ENCODE peak calls at places on chromosomes 5 and 9, in six cellular contexts. M is neuronal stem cell, N is IMR-90, Z is H9, J is H1, V is mesenchymal stem cell. O is an unnamed sample.

GRCh38 chr5:130692766-130693165 is 472.3 kb downstream of the HINT1 start:
- DNase-seq in M (no peak), N (no peak), Z (no peak), J (no peak), V (no peak), O (no peak)

GRCh38 chr5:137365126-137365865 is 133.8 kb downstream of the SPOCK1 start:
- DNase-seq in M (no peak), N (no peak), Z (no peak), J (no peak), V (no peak), O (no peak)

GRCh38 chr9:128218518-128219389 is 15.6 kb downstream of the DNM1 start:
- DNase-seq in M (peak; percentile 92), N (peak; percentile 55), Z (peak; percentile 100), J (peak; percentile 98), V (peak; percentile 46), O (peak; percentile 98)

GRCh38 chr5:14574891-14575496 is 6.6 kb upstream of the OTULINL start:
- DNase-seq in M (no peak), N (no peak), Z (no peak), J (no peak), V (no peak), O (no peak)

GRCh38 chr5:76604838-76605237 is 18.4 kb downstream of the F2RL2 start:
- DNase-seq in M (no peak), N (peak; percentile 64), Z (no peak), J (no peak), V (peak; percentile 61), O (no peak)

GRCh38 chr5:163727028-163727427 is 221.6 kb downstream of the MAT2B start:
- DNase-seq in M (no peak), N (no peak), Z (no peak), J (no peak), V (no peak), O (no peak)

GRCh38 chr9:88821033-88821748 is 170.1 kb upstream of the S1PR3 start:
- DNase-seq in M (no peak), N (no peak), Z (no peak), J (no peak), V (no peak), O (no peak)

GRCh38 chr5:90503596-90503995 is 25.8 kb downstream of the LYSMD3 start:
- DNase-seq in M (no peak), N (no peak), Z (no peak), J (no peak), V (no peak), O (no peak)

GRCh38 chr5:119379096-119379495 is 23.3 kb downstream of the TNFAIP8 start:
- DNase-seq in M (no peak), N (no peak), Z (no peak), J (no peak), V (no peak), O (no peak)

GRCh38 chr5:178278358-178279023 is 45.9 kb upstream of the PHYKPL start:
- DNase-seq in M (no peak), N (no peak), Z (no peak), J (no peak), V (no peak), O (no peak)

GRCh38 chr5:2891781-2892180 is 140.3 kb upstream of the IRX2 start:
- DNase-seq in M (no peak), N (no peak), Z (no peak), J (peak; percentile 14), V (no peak), O (no peak)

GRCh38 chr5:65970481-65971367 is 44.3 kb downstream of the ERBIN start:
- DNase-seq in M (no peak), N (no peak), Z (no peak), J (no peak), V (no peak), O (no peak)

GRCh38 chr5:88117546-88117945 is 151.1 kb downstream of the TMEM161B start:
- DNase-seq in M (no peak), N (no peak), Z (no peak), J (no peak), V (no peak), O (no peak)

GRCh38 chr9:134224827-134225154 is 60.4 kb upstream of the RNU6ATAC start:
- DNase-seq in M (no peak), N (no peak), Z (no peak), J (no peak), V (no peak), O (no peak)

GRCh38 chr5:119070578-119070827 is 384 bp upstream of the DMXL1 start:
- DNase-seq in M (no peak), N (no peak), Z (no peak), J (no peak), V (no peak), O (no peak)

GRCh38 chr9:126752881-126753670 is 51.8 kb upstream of the ZBTB43 start:
- DNase-seq in M (no peak), N (no peak), Z (no peak), J (peak; percentile 33), V (no peak), O (no peak)

GRCh38 chr9:37512439-37512838 is 26.7 kb downstream of the POLR1E start:
- DNase-seq in M (no peak), N (no peak), Z (no peak), J (no peak), V (no peak), O (no peak)

GRCh38 chr5:135709998-135710670 is 124.3 kb upstream of the SLC25A48 start:
- DNase-seq in M (no peak), N (no peak), Z (no peak), J (no peak), V (no peak), O (no peak)

GRCh38 chr5:98750693-98751092 is 22.8 kb upstream of the RGMB start:
- DNase-seq in M (no peak), N (no peak), Z (peak; percentile 81), J (peak; percentile 61), V (peak; percentile 14), O (peak; percentile 53)

GRCh38 chr9:91945277-91946074 is 4.6 kb downstream of the ROR2 start:
- DNase-seq in M (no peak), N (peak; percentile 82), Z (no peak), J (no peak), V (peak; percentile 79), O (no peak)

GRCh38 chr9:98933890-98934289 is 9.8 kb upstream of the COL15A1 start:
- DNase-seq in M (no peak), N (no peak), Z (no peak), J (no peak), V (no peak), O (no peak)

GRCh38 chr9:71233646-71234045 is 112.2 kb upstream of the TRPM3 start:
- DNase-seq in M (no peak), N (no peak), Z (no peak), J (no peak), V (no peak), O (no peak)

GRCh38 chr5:55691265-55692105 is 20.6 kb downstream of the SLC38A9 start:
- DNase-seq in M (no peak), N (peak; percentile 59), Z (no peak), J (no peak), V (peak; percentile 65), O (no peak)

GRCh38 chr5:141486091-141486490 is 1.3 kb downstream of the PCDHGC4 start:
- DNase-seq in M (no peak), N (no peak), Z (no peak), J (no peak), V (no peak), O (no peak)

GRCh38 chr5:34715711-34716110 is 59.6 kb downstream of the RAI14 start:
- DNase-seq in M (no peak), N (peak; percentile 33), Z (no peak), J (no peak), V (peak; percentile 45), O (no peak)

GRCh38 chr5:34719029-34719428 is 62.9 kb downstream of the RAI14 start:
- DNase-seq in M (no peak), N (no peak), Z (no peak), J (no peak), V (no peak), O (peak; percentile 69)

GRCh38 chr5:34717426-34718327 is 61.5 kb downstream of the RAI14 start:
- DNase-seq in M (peak; percentile 23), N (peak; percentile 99), Z (peak; percentile 82), J (peak; percentile 63), V (peak; percentile 99), O (peak; percentile 71)

GRCh38 chr5:34718516-34718915 is 62.4 kb downstream of the RAI14 start:
- DNase-seq in M (no peak), N (peak; percentile 41), Z (no peak), J (no peak), V (no peak), O (no peak)

GRCh38 chr5:34716986-34717385 is 60.9 kb downstream of the RAI14 start:
- DNase-seq in M (no peak), N (peak; percentile 85), Z (no peak), J (no peak), V (peak; percentile 58), O (no peak)
- H3K27ac ChIP-seq in M (no peak overlapping the region), N (peak overlapping the region; percentile 77), Z (peak overlapping the region; percentile 92), J (peak overlapping the region; percentile 54), V (peak overlapping the region; percentile 100), O (no peak overlapping the region)

GRCh38 chr9:11163843-11164242 is 551.0 kb upstream of the PTPRD start:
- DNase-seq in M (no peak), N (no peak), Z (no peak), J (no peak), V (no peak), O (no peak)
- H2AK5ac ChIP-seq in M (no peak overlapping the region), N (no peak overlapping the region), Z (no peak overlapping the region), J (no peak overlapping the region), V (no peak overlapping the region), O (no peak overlapping the region)

GRCh38 chr9:21561502-21561901 is 79.4 kb upstream of the IFNE start:
- DNase-seq in M (no peak), N (no peak), Z (no peak), J (no peak), V (no peak), O (no peak)
- H4K91ac ChIP-seq in M (no peak overlapping the region), N (no peak overlapping the region), Z (no peak overlapping the region), J (no peak overlapping the region), V (no peak overlapping the region), O (no peak overlapping the region)

GRCh38 chr9:101467690-101468089 is 32.1 kb upstream of the ALDOB start:
- DNase-seq in M (no peak), N (no peak), Z (no peak), J (no peak), V (no peak), O (no peak)

GRCh38 chr9:101468116-101468515 is 32.5 kb upstream of the ALDOB start:
- DNase-seq in M (no peak), N (no peak), Z (no peak), J (no peak), V (no peak), O (no peak)

GRCh38 chr9:101465330-101465915 is 29.8 kb upstream of the ALDOB start:
- DNase-seq in M (peak; percentile 14), N (peak; percentile 70), Z (peak; percentile 41), J (no peak), V (peak; percentile 75), O (peak; percentile 12)

GRCh38 chr9:101469026-101469425 is 33.5 kb upstream of the ALDOB start:
- DNase-seq in M (no peak), N (no peak), Z (no peak), J (no peak), V (no peak), O (no peak)

DNA sequence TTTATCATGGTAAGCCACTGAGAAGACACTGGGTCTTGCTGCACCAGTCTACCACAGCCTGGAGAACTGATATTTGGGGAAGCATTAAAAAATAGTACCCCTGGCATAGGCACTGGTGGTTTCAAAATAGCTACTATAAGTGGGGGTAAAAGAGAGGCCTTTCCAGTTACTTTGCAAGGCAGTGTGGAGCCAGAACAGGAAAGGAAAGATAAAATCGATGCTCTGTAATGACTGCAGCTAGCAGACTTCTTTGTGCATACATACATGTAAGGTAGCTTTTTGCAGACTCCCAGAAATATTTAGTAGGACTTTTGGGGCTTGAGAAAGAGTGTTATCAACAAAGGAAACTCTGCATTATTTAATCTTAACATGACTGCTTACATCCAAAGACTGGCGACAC is 31.3 kb upstream of the ALDOB start:
- DNase-seq in M (no peak), N (no peak), Z (no peak), J (no peak), V (no peak), O (no peak)
- H3K27ac ChIP-seq in M (no peak overlapping the region), N (no peak overlapping the region), Z (no peak overlapping the region), J (no peak overlapping the region), V (no peak overlapping the region), O (no peak overlapping the region)

GRCh38 chr5:29113516-29113915 is 2075.1 kb upstream of the CDH9 start:
- DNase-seq in M (no peak), N (no peak), Z (no peak), J (no peak), V (no peak), O (no peak)
- H2AK5ac ChIP-seq in M (no peak overlapping the region), N (no peak overlapping the region), Z (no peak overlapping the region), J (no peak overlapping the region), V (no peak overlapping the region), O (no peak overlapping the region)

O was measured in trophoblast cell.